ENCODE peak calls at places on chromosomes 5 and 9, in eight cellular contexts. K is HuH-7.5; L is NCI-H345; H is CD4-positive, CD25-positive, alpha-beta regulatory T cell; U is aorta; W is activated naive CD4-positive, alpha-beta T cell; J is breast epithelium; D is CD8-positive, alpha-beta memory T cell. Y is an unnamed sample.

GRCh38 chr5:155024015-155024414 is 10.5 kb downstream of the KIF4B start:
- DNase-seq in K (no peak), L (no peak), H (no peak), U (no peak), W (no peak), J (no peak), D (no peak), Y (no peak)

GRCh38 chr9:120689860-120690259 is 24.4 kb downstream of the MEGF9 start:
- DNase-seq in K (no peak), L (peak), H (no peak), U (no peak), W (no peak), J (no peak), D (no peak), Y (no peak)

GRCh38 chr5:146646441-146646840 is 130.5 kb upstream of the GPR151 start:
- DNase-seq in K (no peak), L (no peak), H (no peak), U (no peak), W (no peak), J (no peak), D (no peak), Y (no peak)

GRCh38 chr5:140131967-140132409 is 6.3 kb downstream of the IGIP start:
- DNase-seq in K (no peak), L (no peak), H (no peak), U (peak), W (no peak), J (no peak), D (no peak), Y (no peak)

GRCh38 chr9:5231212-5231611 is at the start of gene INSL4:
- DNase-seq in K (no peak), L (no peak), H (no peak), U (no peak), W (no peak), J (no peak), D (no peak), Y (no peak)

GRCh38 chr5:87572611-87573010 is 159.9 kb upstream of the CCNH start:
- DNase-seq in K (no peak), L (no peak), H (no peak), U (no peak), W (no peak), J (no peak), D (no peak), Y (no peak)

GRCh38 chr5:119411935-119412623 is 40.2 kb upstream of the HSD17B4 start:
- DNase-seq in K (peak), L (peak), H (peak), U (peak), W (peak), J (no peak), D (peak), Y (peak)

GRCh38 chr5:157665467-157666085 is 5.8 kb upstream of the C5orf52 start:
- DNase-seq in K (no peak), L (no peak), H (no peak), U (no peak), W (no peak), J (no peak), D (no peak), Y (no peak)

GRCh38 chr9:127921592-127922120 is 4.8 kb upstream of the ST6GALNAC4 start:
- DNase-seq in K (peak), L (peak), H (peak), U (peak), W (peak), J (peak), D (peak), Y (peak)

GRCh38 chr5:2996248-2996647 is 244.8 kb upstream of the IRX2 start:
- DNase-seq in K (no peak), L (no peak), H (no peak), U (no peak), W (no peak), J (no peak), D (no peak), Y (no peak)

GRCh38 chr5:157328277-157328912 is 62.5 kb downstream of the CYFIP2 start:
- DNase-seq in K (peak), L (peak), H (peak), U (no peak), W (no peak), J (no peak), D (peak), Y (peak)

GRCh38 chr5:129460951-129461815 is 1.1 kb downstream of the ADAMTS19 start:
- DNase-seq in K (peak), L (peak), H (no peak), U (peak), W (no peak), J (no peak), D (no peak), Y (no peak)

GRCh38 chr5:32190094-32190493 is 16.0 kb upstream of the GOLPH3 start:
- DNase-seq in K (no peak), L (no peak), H (no peak), U (peak), W (no peak), J (no peak), D (no peak), Y (no peak)

GRCh38 chr9:108434502-108434901 is 421.3 kb downstream of the ACTL7B start:
- DNase-seq in K (no peak), L (no peak), H (no peak), U (no peak), W (no peak), J (no peak), D (no peak), Y (no peak)

GRCh38 chr5:133664422-133664821 is 52.1 kb upstream of the FSTL4 start:
- DNase-seq in K (no peak), L (peak), H (no peak), U (peak), W (no peak), J (no peak), D (no peak), Y (no peak)

GRCh38 chr5:175657593-175658271 is at the start of gene HRH2:
- DNase-seq in K (no peak), L (peak), H (peak), U (peak), W (no peak), J (no peak), D (peak), Y (peak)